ENCODE peak calls at places on chromosomes 13 and 19, in ten cellular contexts. F is ovary, N is tibial nerve, K is aorta, M is HCT116, W is A673, Z is body of pancreas, Y is IMR-90, H is astrocyte of the cerebellum, J is tibial artery. B is an unnamed sample.

GRCh38 chr13:57739791-57740190 is 108.2 kb downstream of the PCDH17 start:
- DNase-seq in F (no peak), W (peak), Z (no peak), J (no peak), H (no peak), N (no peak), M (no peak), Y (no peak), K (no peak), B (no peak)

GRCh38 chr19:28519950-28520861 is 692.7 kb downstream of the UQCRFS1 start:
- DNase-seq in W (no peak), N (no peak), Z (peak), Y (no peak), M (no peak), F (no peak), K (no peak), J (no peak), H (peak), B (no peak)

GRCh38 chr19:46453661-46454060 is 17.7 kb downstream of the PNMA8A start:
- DNase-seq in Z (no peak), M (no peak), N (no peak), W (no peak), F (no peak), J (no peak), Y (no peak), K (no peak), H (no peak), B (no peak)

GRCh38 chr13:101144808-101145419 is 271.4 kb downstream of the NALCN start:
- DNase-seq in F (no peak), N (no peak), K (no peak), W (peak), M (peak), Y (peak), H (peak), J (no peak), Z (no peak), B (no peak)

GRCh38 chr19:45402469-45403070 is 2.3 kb downstream of the PPP1R13L start:
- DNase-seq in K (no peak), Y (no peak), J (no peak), F (no peak), N (no peak), W (no peak), M (no peak), Z (peak), H (no peak), B (peak)

GRCh38 chr13:72221276-72221962 is 354.4 kb upstream of the DACH1 start:
- DNase-seq in M (peak), J (no peak), H (no peak), K (no peak), Y (no peak), Z (peak), N (no peak), W (peak), F (no peak), B (peak)

GRCh38 chr13:50596776-50597203 is 246.7 kb downstream of the DLEU7 start:
- DNase-seq in Y (no peak), J (no peak), M (no peak), N (no peak), Z (no peak), H (no peak), K (no peak), W (no peak), F (no peak), B (peak)

GRCh38 chr13:80132741-80133601 is 208.0 kb downstream of the SPRY2 start:
- DNase-seq in Y (peak), H (no peak), F (peak), K (peak), M (no peak), Z (peak), N (peak), J (peak), W (peak), B (peak)

GRCh38 chr19:39582891-39583625 is 19.3 kb upstream of the LGALS13 start:
- DNase-seq in K (no peak), F (no peak), Z (no peak), Y (no peak), N (no peak), M (no peak), H (no peak), W (no peak), J (no peak), B (no peak)

GRCh38 chr19:30324982-30325381 is 47.2 kb upstream of the ZNF536 start:
- DNase-seq in M (no peak), Y (no peak), F (no peak), W (no peak), K (no peak), H (no peak), N (no peak), Z (no peak), J (no peak), B (no peak)

GRCh38 chr13:90547272-90547790 is 800.2 kb upstream of the MIR17HG start:
- DNase-seq in K (no peak), Z (no peak), Y (no peak), W (no peak), F (no peak), M (no peak), H (no peak), J (no peak), N (no peak), B (no peak)

GRCh38 chr13:50125306-50125555 is 110.0 kb downstream of the KCNRG start:
- DNase-seq in M (no peak), F (no peak), J (no peak), H (no peak), Z (no peak), W (no peak), N (no peak), K (no peak), Y (no peak), B (no peak)

DNA sequence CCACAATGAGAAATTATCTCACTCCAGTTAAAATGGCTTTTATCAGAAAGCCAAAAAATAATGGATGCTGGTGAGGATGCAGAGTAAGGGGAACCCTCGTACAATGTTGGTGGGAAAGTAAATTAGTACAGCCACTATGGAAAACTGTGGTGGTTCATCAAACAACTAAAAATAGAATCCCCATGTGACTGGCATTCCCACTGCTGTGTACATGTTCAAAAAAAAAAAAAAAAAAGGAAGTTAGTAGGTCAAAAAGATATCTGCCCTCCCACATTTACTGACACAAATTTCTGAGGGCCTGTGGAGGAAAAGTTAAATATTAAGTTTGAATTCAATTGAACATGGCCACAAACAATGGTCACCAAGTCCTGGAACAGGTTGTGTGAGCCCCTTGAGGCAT is 9.8 kb upstream of the ZSCAN5A start:
- DNase-seq in H (no peak), W (no peak), F (no peak), M (no peak), Y (no peak), Z (no peak), K (no peak), J (no peak), N (no peak), B (no peak)
- H3K4me3 ChIP-seq in H (no peak), W (no peak), F (no peak), M (no peak), Y (no peak), Z (no peak), K (no peak), J (no peak), N (no peak), B (no peak)

DNA sequence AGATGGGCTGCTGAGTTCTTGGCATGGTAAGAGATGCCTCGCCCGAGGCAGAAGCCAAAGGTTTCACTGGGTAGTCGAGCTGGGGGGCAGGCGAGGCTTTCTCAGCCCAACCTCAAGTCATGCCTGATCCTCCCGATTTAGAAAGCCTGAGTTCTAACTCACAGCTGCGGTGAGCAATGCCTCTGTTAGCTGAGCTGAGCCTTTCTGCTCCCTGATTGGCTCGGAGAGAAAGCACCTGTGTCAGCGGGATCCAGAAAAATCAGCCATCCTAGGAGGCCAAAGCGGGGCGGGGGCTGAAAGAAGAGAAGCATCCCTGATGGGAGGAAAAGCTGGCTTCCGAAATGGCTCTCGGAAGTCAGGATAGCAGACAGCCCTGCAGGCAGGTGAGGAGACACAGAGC is 44.7 kb downstream of the CACNA1A start:
- DNase-seq in N (no peak), Y (no peak), M (no peak), F (no peak), K (no peak), W (no peak), J (no peak), Z (no peak), H (no peak), B (no peak)
- H3K4me3 ChIP-seq in N (no peak), Y (no peak), M (no peak), F (no peak), K (no peak), W (no peak), J (no peak), Z (no peak), H (no peak), B (no peak)

GRCh38 chr19:17406039-17406886 is 833 bp upstream of the BST2 start:
- DNase-seq in H (peak), Y (no peak), N (no peak), M (no peak), J (no peak), K (no peak), W (no peak), Z (no peak), F (no peak), B (no peak)
- H3K4me3 ChIP-seq in H (no peak), Y (no peak), N (peak), M (no peak), J (peak), K (no peak), W (no peak), Z (no peak), F (peak), B (no peak)

DNA sequence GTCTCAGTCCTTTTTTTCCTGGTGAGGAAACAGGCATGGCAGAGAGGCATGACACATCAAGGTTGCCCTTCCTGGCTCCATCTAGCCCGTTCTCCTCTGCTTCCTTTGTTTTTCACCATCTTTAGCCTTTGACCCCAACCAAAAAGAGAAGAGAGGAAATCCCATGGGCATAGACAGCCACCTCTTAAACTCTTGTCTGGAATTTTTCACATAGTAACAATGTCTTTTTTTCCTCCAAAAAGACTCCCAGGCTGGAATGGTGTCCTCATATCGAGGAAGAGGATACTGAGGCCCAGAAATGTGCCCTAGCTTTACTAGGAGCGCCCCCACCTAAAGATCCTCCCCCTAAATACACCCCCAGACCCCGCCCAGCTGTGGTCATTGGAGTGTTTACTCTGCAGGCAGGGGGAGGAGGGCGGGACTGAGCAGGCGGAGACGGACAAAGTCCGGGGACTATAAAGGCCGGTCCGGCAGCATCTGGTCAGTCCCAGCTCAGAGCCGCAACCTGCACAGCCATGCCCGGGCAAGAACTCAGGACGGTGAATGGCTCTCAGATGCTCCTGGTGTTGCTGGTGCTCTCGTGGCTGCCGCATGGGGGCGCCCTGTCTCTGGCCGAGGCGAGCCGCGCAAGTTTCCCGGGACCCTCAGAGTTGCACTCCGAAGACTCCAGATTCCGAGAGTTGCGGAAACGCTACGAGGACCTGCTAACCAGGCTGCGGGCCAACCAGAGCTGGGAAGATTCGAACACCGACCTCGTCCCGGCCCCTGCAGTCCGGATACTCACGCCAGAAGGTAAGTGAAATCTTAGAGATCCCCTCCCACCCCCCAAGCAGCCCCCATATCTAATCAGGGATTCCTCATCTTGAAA is at the start of gene GDF15:
- DNase-seq in H (peak), Z (peak), K (peak), N (peak), W (peak), F (peak), J (peak), M (peak), Y (peak), B (peak)
- H3K4me3 ChIP-seq in H (peak), Z (peak), K (no peak), N (no peak), W (no peak), F (peak), J (peak), M (peak), Y (peak), B (peak)

GRCh38 chr19:1858412-1859081 is 4.8 kb downstream of the KLF16 start:
- DNase-seq in H (no peak), F (no peak), Y (no peak), Z (no peak), N (no peak), K (peak), W (no peak), J (peak), M (no peak), B (no peak)

GRCh38 chr19:1857648-1858326 is 5.6 kb downstream of the KLF16 start:
- DNase-seq in Y (no peak), K (peak), H (no peak), M (no peak), N (no peak), J (peak), W (no peak), F (no peak), Z (no peak), B (no peak)

GRCh38 chr19:1856345-1856697 is 7.1 kb downstream of the KLF16 start:
- DNase-seq in F (no peak), M (no peak), J (no peak), K (no peak), Z (no peak), Y (no peak), N (no peak), H (no peak), W (no peak), B (no peak)

GRCh38 chr19:1855828-1856255 is 7.5 kb downstream of the KLF16 start:
- DNase-seq in J (no peak), K (no peak), Z (no peak), W (no peak), M (no peak), F (no peak), H (no peak), N (no peak), Y (peak), B (no peak)

GRCh38 chr19:1856698-1857603 is 6.4 kb downstream of the KLF16 start:
- DNase-seq in M (no peak), Z (peak), K (peak), H (no peak), N (peak), Y (peak), F (peak), W (no peak), J (peak), B (peak)
- H3K4me3 ChIP-seq in M (peak), Z (no peak), K (no peak), H (peak), N (peak), Y (peak), F (peak), W (peak), J (peak), B (peak)